ENCODE peak calls at places on chromosomes 1 and 21, in four cellular contexts. A is psoas muscle, E is PC-9, V is heart left ventricle. U is an unnamed sample.

GRCh38 chr1:11413907-11414495 is 65.0 kb upstream of the DISP3 start:
- DNase-seq in A (no peak), E (no peak), V (no peak), U (no peak)

GRCh38 chr1:61222240-61222639 is 139.9 kb downstream of the NFIA start:
- DNase-seq in E (no peak), V (no peak), A (no peak), U (no peak)

GRCh38 chr21:46100426-46100825 is 2.5 kb downstream of the COL6A2 start:
- DNase-seq in V (no peak), A (no peak), E (no peak), U (no peak)

GRCh38 chr1:3453203-3453761 is 1.2 kb upstream of the ARHGEF16 start:
- DNase-seq in E (peak; percentile 85), V (peak; percentile 75), A (peak; percentile 84), U (peak; percentile 90)

GRCh38 chr1:20751462-20751990 is 19.0 kb upstream of the SH2D5 start:
- DNase-seq in V (no peak), A (no peak), E (no peak), U (no peak)

GRCh38 chr1:11790880-11791715 is 14.7 kb downstream of the MTHFR start:
- DNase-seq in V (peak; percentile 96), A (peak; percentile 96), E (peak; percentile 70), U (no peak)

GRCh38 chr1:159823401-159823800 is 3.3 kb upstream of the SLAMF8 start:
- DNase-seq in A (no peak), V (no peak), E (no peak), U (no peak)

GRCh38 chr1:97033949-97034348 is 312.4 kb downstream of the PTBP2 start:
- DNase-seq in A (no peak), V (no peak), E (no peak), U (no peak)

GRCh38 chr1:53899206-53899628 is 5.2 kb downstream of the DIO1 start:
- DNase-seq in E (no peak), A (no peak), V (no peak), U (no peak)

GRCh38 chr1:248421384-248421783 is 18.5 kb downstream of the OR2T1 start:
- DNase-seq in E (no peak), A (no peak), V (no peak), U (no peak)

GRCh38 chr1:241842565-241842964 is 5.4 kb upstream of the EXO1 start:
- DNase-seq in V (no peak), A (no peak), E (no peak), U (no peak)

GRCh38 chr1:60126733-60127132 is 53.2 kb upstream of the C1orf87 start:
- DNase-seq in V (no peak), A (no peak), E (no peak), U (no peak)

GRCh38 chr1:25821630-25822091 is 1.9 kb downstream of the MTFR1L start:
- DNase-seq in A (peak; percentile 69), V (no peak), E (no peak), U (no peak)

GRCh38 chr1:229841230-229841629 is 215.2 kb downstream of the URB2 start:
- DNase-seq in A (no peak), E (no peak), V (no peak), U (peak; percentile 46)

GRCh38 chr1:153946622-153947246 is at the start of gene DENND4B:
- DNase-seq in V (peak; percentile 88), E (peak; percentile 79), A (peak; percentile 93), U (peak; percentile 91)

GRCh38 chr1:53683986-53684740 is 54.8 kb downstream of the GLIS1 start:
- DNase-seq in E (no peak), V (no peak), A (no peak), U (no peak)

GRCh38 chr1:248695451-248696132 is 7.0 kb downstream of the OR14I1 start:
- DNase-seq in A (no peak), E (no peak), V (no peak), U (no peak)

GRCh38 chr1:5105744-5106143 is 451.3 kb downstream of the AJAP1 start:
- DNase-seq in A (no peak), V (no peak), E (no peak), U (no peak)

GRCh38 chr1:172167801-172168596 is 252.5 kb upstream of the C1orf105 start:
- DNase-seq in A (no peak), E (no peak), V (no peak), U (no peak)

GRCh38 chr1:42142894-42143675 is 10.1 kb upstream of the GUCA2B start:
- DNase-seq in V (no peak), A (no peak), E (no peak), U (no peak)

GRCh38 chr1:25683731-25684130 is 67.1 kb downstream of the MAN1C1 start:
- DNase-seq in A (no peak), V (no peak), E (peak; percentile 17), U (no peak)

GRCh38 chr1:18064564-18064963 is 43.0 kb upstream of the IGSF21 start:
- DNase-seq in A (no peak), V (no peak), E (no peak), U (no peak)

GRCh38 chr1:210301254-210301955 is 27.3 kb upstream of the HHAT start:
- DNase-seq in V (no peak), E (no peak), A (no peak), U (no peak)

GRCh38 chr1:65232402-65233122 is 76.8 kb upstream of the DNAJC6 start:
- DNase-seq in E (no peak), V (no peak), A (no peak), U (no peak)

GRCh38 chr21:34890258-34890723 is 158.8 kb downstream of the RUNX1 start:
- DNase-seq in E (no peak), A (no peak), V (no peak), U (no peak)

DNA sequence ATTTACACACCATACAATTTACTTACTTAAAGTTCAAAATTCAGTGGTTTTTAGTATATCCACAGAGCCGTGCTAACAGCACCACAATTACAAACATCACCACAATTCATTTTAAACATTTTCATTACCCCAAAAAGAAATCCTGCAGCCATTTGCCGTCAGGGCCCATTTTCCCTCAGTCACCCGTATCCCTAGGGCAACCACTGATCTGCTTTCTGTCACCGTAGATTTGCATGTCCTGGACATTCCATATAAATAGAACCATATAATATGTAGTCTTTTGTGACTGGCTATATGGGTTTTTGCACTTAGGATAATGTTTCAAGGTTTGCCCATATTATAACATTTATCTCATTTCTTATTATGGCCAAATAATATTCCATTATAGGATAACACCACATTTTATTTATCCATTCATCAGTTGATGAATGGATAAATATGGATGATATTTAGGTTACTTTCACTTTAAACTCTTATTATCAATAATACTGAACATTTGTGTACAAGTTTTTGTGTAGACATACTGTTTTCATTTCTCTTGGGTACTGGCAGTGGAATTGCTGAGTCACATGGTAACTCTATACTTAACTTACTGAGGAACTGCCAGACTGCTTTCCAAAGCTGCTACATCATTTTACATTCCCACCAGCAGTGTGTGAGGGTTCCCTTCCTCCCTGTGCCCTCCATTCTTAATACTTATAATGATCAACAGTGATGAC is 68.9 kb downstream of the ST3GAL3 start:
- DNase-seq in E (no peak), A (no peak), V (no peak), U (no peak)
- TF ChIP-seq CTCF in E (no peak), A (no peak), V (no peak), U (no peak)

DNA sequence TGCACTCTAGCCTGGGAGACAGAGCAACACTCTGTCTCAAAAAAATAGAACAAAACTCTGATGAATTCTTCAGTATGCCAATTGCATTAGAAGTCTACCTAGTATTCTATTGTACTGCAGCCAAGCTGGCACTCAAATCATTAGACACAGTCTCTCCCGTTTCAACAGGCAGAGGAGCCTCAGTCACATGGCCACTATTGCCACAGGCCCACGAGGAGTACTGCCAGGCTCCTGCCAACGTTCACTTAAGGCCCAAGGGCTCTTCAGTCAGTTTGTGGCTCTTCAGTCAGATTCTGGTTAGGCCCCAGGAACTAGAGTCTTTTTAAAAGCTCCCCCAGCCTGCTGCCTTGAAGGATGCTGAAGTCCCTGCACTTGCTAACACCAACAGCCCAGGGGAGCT is 73.4 kb downstream of the SH3BGR start:
- DNase-seq in V (peak; percentile 71), E (no peak), A (peak; percentile 66), U (no peak)
- TF ChIP-seq CTCF in V (no peak), E (no peak), A (no peak), U (no peak)

GRCh38 chr1:26833432-26834405 is 7.2 kb downstream of the ZDHHC18 start:
- DNase-seq in E (no peak), V (peak; percentile 40), A (peak; percentile 64), U (peak; percentile 91)
- TF ChIP-seq CTCF in E (no peak), V (no peak), A (no peak), U (peak; percentile 47)

DNA sequence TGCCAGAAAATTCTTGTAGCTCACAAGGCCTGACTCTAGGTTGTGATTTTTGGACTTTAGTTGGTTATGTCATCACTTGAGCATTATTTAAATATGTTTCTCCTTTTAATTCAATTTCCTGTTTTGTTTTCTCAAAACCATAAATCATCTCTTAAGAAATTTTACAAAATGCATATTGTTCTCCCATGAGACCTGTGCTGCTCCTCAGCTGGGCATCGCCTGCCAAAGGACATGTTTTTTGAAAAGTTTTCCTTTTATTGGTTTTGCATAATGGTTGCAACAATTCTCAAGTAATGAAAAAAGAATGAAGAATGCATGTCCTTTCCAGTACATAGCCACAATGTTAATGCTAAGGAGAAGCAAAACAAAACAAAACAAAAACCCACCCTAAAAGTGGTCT is 204.7 kb upstream of the LYPLAL1 start:
- DNase-seq in A (no peak), E (no peak), V (no peak), U (no peak)
- TF ChIP-seq CTCF in A (no peak), E (no peak), V (no peak), U (no peak)

GRCh38 chr1:45644661-45645060 is 20.8 kb upstream of the CCDC17 start:
- DNase-seq in V (no peak), E (no peak), A (no peak), U (no peak)

GRCh38 chr1:45643341-45643740 is 19.5 kb upstream of the CCDC17 start:
- DNase-seq in A (no peak), V (no peak), E (no peak), U (no peak)

GRCh38 chr1:45647248-45648021 is 23.6 kb upstream of the CCDC17 start:
- DNase-seq in E (no peak), V (no peak), A (no peak), U (no peak)

GRCh38 chr1:45640293-45640692 is 16.4 kb upstream of the CCDC17 start:
- DNase-seq in V (no peak), A (no peak), E (no peak), U (no peak)

DNA sequence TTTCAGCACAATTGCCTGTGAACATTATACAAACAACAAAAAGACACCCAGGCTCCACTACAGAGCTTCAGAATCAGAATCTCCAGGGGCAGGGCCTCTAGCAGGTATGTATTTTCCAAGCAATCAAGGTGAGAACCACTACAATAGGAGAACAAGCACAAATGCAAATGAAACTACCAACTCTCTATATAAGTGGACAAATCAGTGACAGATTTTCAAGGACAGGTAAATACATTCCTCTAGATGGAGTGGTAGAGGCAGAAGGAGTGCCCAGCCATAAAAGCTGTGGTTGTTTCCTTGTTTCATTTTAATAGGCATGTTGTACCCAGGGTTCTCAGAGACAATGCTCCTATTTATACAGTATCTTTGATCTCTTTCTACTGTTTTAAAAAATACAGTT is 20.1 kb upstream of the CCDC17 start:
- DNase-seq in A (no peak), E (no peak), V (no peak), U (no peak)
- TF ChIP-seq CTCF in A (no peak), E (peak; percentile 53), V (no peak), U (no peak)

GRCh38 chr1:7755448-7755847 is 15.6 kb upstream of the VAMP3 start:
- DNase-seq in A (no peak), E (no peak), V (no peak), U (no peak)
- TF ChIP-seq CTCF in A (no peak), E (peak; percentile 35), V (no peak), U (peak; percentile 28)